ENCODE peak calls at places on chromosomes 2 and 18, in four cellular contexts. One of them, this sample, is unnamed.

GRCh38 chr2:9675369-9676351 is 44.9 kb upstream of the YWHAQ start:
- DNase-seq in uterus: no peak
- DNase-seq in astrocyte of the spinal cord: peak; percentile 93
- DNase-seq in CD8-positive, alpha-beta memory T cell: no peak
- DNase-seq in this sample: no peak

GRCh38 chr2:122136071-122136470 is 380.6 kb downstream of the TSN start:
- DNase-seq in astrocyte of the spinal cord: no peak
- DNase-seq in uterus: no peak
- DNase-seq in CD8-positive, alpha-beta memory T cell: no peak
- DNase-seq in this sample: no peak

GRCh38 chr2:173459363-173459762 is 104.7 kb downstream of the CDCA7 start:
- DNase-seq in uterus: no peak
- DNase-seq in astrocyte of the spinal cord: no peak
- DNase-seq in CD8-positive, alpha-beta memory T cell: no peak
- DNase-seq in this sample: no peak

GRCh38 chr2:100819365-100820345 is at the start of gene NPAS2:
- DNase-seq in uterus: peak; percentile 43
- DNase-seq in CD8-positive, alpha-beta memory T cell: no peak
- DNase-seq in astrocyte of the spinal cord: peak; percentile 43
- DNase-seq in this sample: no peak

GRCh38 chr2:227616631-227617030 is 667 bp upstream of the SCYGR4 start:
- DNase-seq in uterus: no peak
- DNase-seq in CD8-positive, alpha-beta memory T cell: no peak
- DNase-seq in astrocyte of the spinal cord: no peak
- DNase-seq in this sample: no peak

GRCh38 chr2:44833123-44834069 is 108.1 kb upstream of the SIX3 start:
- DNase-seq in uterus: no peak
- DNase-seq in CD8-positive, alpha-beta memory T cell: no peak
- DNase-seq in astrocyte of the spinal cord: no peak
- DNase-seq in this sample: no peak

GRCh38 chr2:235614176-235614860 is 120.5 kb downstream of the AGAP1 start:
- DNase-seq in uterus: no peak
- DNase-seq in CD8-positive, alpha-beta memory T cell: no peak
- DNase-seq in astrocyte of the spinal cord: no peak
- DNase-seq in this sample: no peak

GRCh38 chr2:186484062-186484735 is 1.9 kb upstream of the ZC3H15 start:
- DNase-seq in CD8-positive, alpha-beta memory T cell: no peak
- DNase-seq in astrocyte of the spinal cord: no peak
- DNase-seq in uterus: no peak
- DNase-seq in this sample: no peak

GRCh38 chr2:27171351-27171848 is 22.6 kb downstream of the TCF23 start:
- DNase-seq in astrocyte of the spinal cord: no peak
- DNase-seq in CD8-positive, alpha-beta memory T cell: no peak
- DNase-seq in uterus: no peak
- DNase-seq in this sample: no peak

GRCh38 chr18:24915547-24915946 is 436.4 kb downstream of the ZNF521 start:
- DNase-seq in CD8-positive, alpha-beta memory T cell: no peak
- DNase-seq in astrocyte of the spinal cord: peak; percentile 39
- DNase-seq in uterus: no peak
- DNase-seq in this sample: no peak

GRCh38 chr18:24629926-24630325 is 169.5 kb downstream of the HRH4 start:
- DNase-seq in astrocyte of the spinal cord: no peak
- DNase-seq in uterus: no peak
- DNase-seq in CD8-positive, alpha-beta memory T cell: no peak
- DNase-seq in this sample: no peak

GRCh38 chr2:221346411-221346810 is 225.7 kb downstream of the EPHA4 start:
- DNase-seq in CD8-positive, alpha-beta memory T cell: no peak
- DNase-seq in astrocyte of the spinal cord: no peak
- DNase-seq in uterus: no peak
- DNase-seq in this sample: no peak

GRCh38 chr2:100239513-100240210 is 82.6 kb downstream of the LONRF2 start:
- DNase-seq in astrocyte of the spinal cord: no peak
- DNase-seq in uterus: no peak
- DNase-seq in CD8-positive, alpha-beta memory T cell: no peak
- DNase-seq in this sample: no peak

GRCh38 chr2:20526666-20527065 is 79.8 kb downstream of the RHOB start:
- DNase-seq in CD8-positive, alpha-beta memory T cell: no peak
- DNase-seq in astrocyte of the spinal cord: no peak
- DNase-seq in uterus: peak; percentile 15
- DNase-seq in this sample: no peak

GRCh38 chr2:32773409-32773808 is 145.6 kb downstream of the TTC27 start:
- DNase-seq in CD8-positive, alpha-beta memory T cell: no peak
- DNase-seq in astrocyte of the spinal cord: no peak
- DNase-seq in uterus: no peak
- DNase-seq in this sample: no peak

GRCh38 chr2:95059656-95060370 is 34.3 kb downstream of the MAL start:
- DNase-seq in astrocyte of the spinal cord: no peak
- DNase-seq in CD8-positive, alpha-beta memory T cell: no peak
- DNase-seq in uterus: no peak
- DNase-seq in this sample: no peak